ENCODE peak calls at places on chromosome 20, in ten cellular contexts. One of them, this sample, is unnamed.

GRCh38 chr20:63521602-63522001 is 1.0 kb downstream of the PPDPF start:
- DNase-seq in stromal cell of bone marrow: no peak
- DNase-seq in skeletal muscle cell: no peak
- DNase-seq in caudate nucleus: no peak
- DNase-seq in HL-60: no peak
- DNase-seq in activated T-cell treated with anti-CD3 and anti-CD28 coated beads, Interleukin-2, amount 50 U/mL, for 48 hours: no peak
- DNase-seq in activated effector memory CD4-positive, alpha-beta T cell treated with anti-CD3 and anti-CD28 coated beads, Interleukin-2, amount 50 U/mL, for 16 hours: no peak
- DNase-seq in activated CD4-positive, alpha-beta T cell treated with anti-CD3 and anti-CD28 coated beads, Interleukin-2, amount 10 ng/mL, durations not matched to agents 7 days and 5 days: no peak
- DNase-seq in astrocyte of the spinal cord: no peak
- DNase-seq in Caco-2: no peak
- DNase-seq in this sample: no peak

GRCh38 chr20:36726168-36726567 is 19.7 kb downstream of the NDRG3 start:
- DNase-seq in stromal cell of bone marrow: no peak
- DNase-seq in skeletal muscle cell: no peak
- DNase-seq in caudate nucleus: no peak
- DNase-seq in HL-60: no peak
- DNase-seq in activated T-cell treated with anti-CD3 and anti-CD28 coated beads, Interleukin-2, amount 50 U/mL, for 48 hours: no peak
- DNase-seq in activated effector memory CD4-positive, alpha-beta T cell treated with anti-CD3 and anti-CD28 coated beads, Interleukin-2, amount 50 U/mL, for 16 hours: no peak
- DNase-seq in activated CD4-positive, alpha-beta T cell treated with anti-CD3 and anti-CD28 coated beads, Interleukin-2, amount 10 ng/mL, durations not matched to agents 7 days and 5 days: no peak
- DNase-seq in astrocyte of the spinal cord: no peak
- DNase-seq in Caco-2: no peak
- DNase-seq in this sample: peak

GRCh38 chr20:50203951-50204937 is 13.6 kb downstream of the CEBPB start:
- DNase-seq in stromal cell of bone marrow: no peak
- DNase-seq in skeletal muscle cell: no peak
- DNase-seq in caudate nucleus: no peak
- DNase-seq in HL-60: no peak
- DNase-seq in activated T-cell treated with anti-CD3 and anti-CD28 coated beads, Interleukin-2, amount 50 U/mL, for 48 hours: no peak
- DNase-seq in activated effector memory CD4-positive, alpha-beta T cell treated with anti-CD3 and anti-CD28 coated beads, Interleukin-2, amount 50 U/mL, for 16 hours: no peak
- DNase-seq in activated CD4-positive, alpha-beta T cell treated with anti-CD3 and anti-CD28 coated beads, Interleukin-2, amount 10 ng/mL, durations not matched to agents 7 days and 5 days: no peak
- DNase-seq in astrocyte of the spinal cord: no peak
- DNase-seq in Caco-2: no peak
- DNase-seq in this sample: no peak

GRCh38 chr20:19275630-19276071 is 63.2 kb downstream of the SLC24A3 start:
- DNase-seq in stromal cell of bone marrow: no peak
- DNase-seq in skeletal muscle cell: no peak
- DNase-seq in caudate nucleus: no peak
- DNase-seq in HL-60: no peak
- DNase-seq in activated T-cell treated with anti-CD3 and anti-CD28 coated beads, Interleukin-2, amount 50 U/mL, for 48 hours: no peak
- DNase-seq in activated effector memory CD4-positive, alpha-beta T cell treated with anti-CD3 and anti-CD28 coated beads, Interleukin-2, amount 50 U/mL, for 16 hours: no peak
- DNase-seq in activated CD4-positive, alpha-beta T cell treated with anti-CD3 and anti-CD28 coated beads, Interleukin-2, amount 10 ng/mL, durations not matched to agents 7 days and 5 days: no peak
- DNase-seq in astrocyte of the spinal cord: no peak
- DNase-seq in Caco-2: no peak
- DNase-seq in this sample: no peak

GRCh38 chr20:46058656-46059281 is 29.8 kb downstream of the SLC12A5 start:
- DNase-seq in stromal cell of bone marrow: no peak
- DNase-seq in skeletal muscle cell: no peak
- DNase-seq in caudate nucleus: no peak
- DNase-seq in HL-60: peak
- DNase-seq in activated T-cell treated with anti-CD3 and anti-CD28 coated beads, Interleukin-2, amount 50 U/mL, for 48 hours: no peak
- DNase-seq in activated effector memory CD4-positive, alpha-beta T cell treated with anti-CD3 and anti-CD28 coated beads, Interleukin-2, amount 50 U/mL, for 16 hours: no peak
- DNase-seq in activated CD4-positive, alpha-beta T cell treated with anti-CD3 and anti-CD28 coated beads, Interleukin-2, amount 10 ng/mL, durations not matched to agents 7 days and 5 days: no peak
- DNase-seq in astrocyte of the spinal cord: no peak
- DNase-seq in Caco-2: no peak
- DNase-seq in this sample: no peak

GRCh38 chr20:25372584-25373336 is 17.9 kb downstream of the ABHD12 start:
- DNase-seq in stromal cell of bone marrow: peak
- DNase-seq in skeletal muscle cell: peak
- DNase-seq in caudate nucleus: no peak
- DNase-seq in HL-60: no peak
- DNase-seq in activated T-cell treated with anti-CD3 and anti-CD28 coated beads, Interleukin-2, amount 50 U/mL, for 48 hours: no peak
- DNase-seq in activated effector memory CD4-positive, alpha-beta T cell treated with anti-CD3 and anti-CD28 coated beads, Interleukin-2, amount 50 U/mL, for 16 hours: no peak
- DNase-seq in activated CD4-positive, alpha-beta T cell treated with anti-CD3 and anti-CD28 coated beads, Interleukin-2, amount 10 ng/mL, durations not matched to agents 7 days and 5 days: no peak
- DNase-seq in astrocyte of the spinal cord: peak
- DNase-seq in Caco-2: no peak
- DNase-seq in this sample: peak

GRCh38 chr20:41161886-41162285 is 24.5 kb downstream of the PLCG1 start:
- DNase-seq in stromal cell of bone marrow: no peak
- DNase-seq in skeletal muscle cell: no peak
- DNase-seq in caudate nucleus: no peak
- DNase-seq in HL-60: no peak
- DNase-seq in activated T-cell treated with anti-CD3 and anti-CD28 coated beads, Interleukin-2, amount 50 U/mL, for 48 hours: no peak
- DNase-seq in activated effector memory CD4-positive, alpha-beta T cell treated with anti-CD3 and anti-CD28 coated beads, Interleukin-2, amount 50 U/mL, for 16 hours: no peak
- DNase-seq in activated CD4-positive, alpha-beta T cell treated with anti-CD3 and anti-CD28 coated beads, Interleukin-2, amount 10 ng/mL, durations not matched to agents 7 days and 5 days: no peak
- DNase-seq in astrocyte of the spinal cord: no peak
- DNase-seq in Caco-2: no peak
- DNase-seq in this sample: no peak

GRCh38 chr20:7091655-7092054 is 324.2 kb downstream of the BMP2 start:
- DNase-seq in stromal cell of bone marrow: no peak
- DNase-seq in skeletal muscle cell: no peak
- DNase-seq in caudate nucleus: no peak
- DNase-seq in HL-60: no peak
- DNase-seq in activated T-cell treated with anti-CD3 and anti-CD28 coated beads, Interleukin-2, amount 50 U/mL, for 48 hours: no peak
- DNase-seq in activated effector memory CD4-positive, alpha-beta T cell treated with anti-CD3 and anti-CD28 coated beads, Interleukin-2, amount 50 U/mL, for 16 hours: no peak
- DNase-seq in activated CD4-positive, alpha-beta T cell treated with anti-CD3 and anti-CD28 coated beads, Interleukin-2, amount 10 ng/mL, durations not matched to agents 7 days and 5 days: no peak
- DNase-seq in astrocyte of the spinal cord: no peak
- DNase-seq in Caco-2: no peak
- DNase-seq in this sample: no peak

GRCh38 chr20:44029848-44030230 is 115.2 kb downstream of the TOX2 start:
- DNase-seq in stromal cell of bone marrow: no peak
- DNase-seq in skeletal muscle cell: no peak
- DNase-seq in caudate nucleus: no peak
- DNase-seq in HL-60: no peak
- DNase-seq in activated T-cell treated with anti-CD3 and anti-CD28 coated beads, Interleukin-2, amount 50 U/mL, for 48 hours: no peak
- DNase-seq in activated effector memory CD4-positive, alpha-beta T cell treated with anti-CD3 and anti-CD28 coated beads, Interleukin-2, amount 50 U/mL, for 16 hours: no peak
- DNase-seq in activated CD4-positive, alpha-beta T cell treated with anti-CD3 and anti-CD28 coated beads, Interleukin-2, amount 10 ng/mL, durations not matched to agents 7 days and 5 days: no peak
- DNase-seq in astrocyte of the spinal cord: no peak
- DNase-seq in Caco-2: no peak
- DNase-seq in this sample: no peak

GRCh38 chr20:58691773-58692578 is 624 bp upstream of the NPEPL1 start:
- DNase-seq in stromal cell of bone marrow: no peak
- DNase-seq in skeletal muscle cell: no peak
- DNase-seq in caudate nucleus: no peak
- DNase-seq in HL-60: peak
- DNase-seq in activated T-cell treated with anti-CD3 and anti-CD28 coated beads, Interleukin-2, amount 50 U/mL, for 48 hours: peak
- DNase-seq in activated effector memory CD4-positive, alpha-beta T cell treated with anti-CD3 and anti-CD28 coated beads, Interleukin-2, amount 50 U/mL, for 16 hours: no peak
- DNase-seq in activated CD4-positive, alpha-beta T cell treated with anti-CD3 and anti-CD28 coated beads, Interleukin-2, amount 10 ng/mL, durations not matched to agents 7 days and 5 days: no peak
- DNase-seq in astrocyte of the spinal cord: no peak
- DNase-seq in Caco-2: no peak
- DNase-seq in this sample: no peak

GRCh38 chr20:63032861-63033634 is 26.3 kb upstream of the BHLHE23 start:
- DNase-seq in stromal cell of bone marrow: no peak
- DNase-seq in skeletal muscle cell: no peak
- DNase-seq in caudate nucleus: no peak
- DNase-seq in HL-60: no peak
- DNase-seq in activated T-cell treated with anti-CD3 and anti-CD28 coated beads, Interleukin-2, amount 50 U/mL, for 48 hours: no peak
- DNase-seq in activated effector memory CD4-positive, alpha-beta T cell treated with anti-CD3 and anti-CD28 coated beads, Interleukin-2, amount 50 U/mL, for 16 hours: peak
- DNase-seq in activated CD4-positive, alpha-beta T cell treated with anti-CD3 and anti-CD28 coated beads, Interleukin-2, amount 10 ng/mL, durations not matched to agents 7 days and 5 days: peak
- DNase-seq in astrocyte of the spinal cord: no peak
- DNase-seq in Caco-2: no peak
- DNase-seq in this sample: no peak

GRCh38 chr20:51020657-51021056 is 2.2 kb downstream of the KCNG1 start:
- DNase-seq in stromal cell of bone marrow: no peak
- DNase-seq in skeletal muscle cell: no peak
- DNase-seq in caudate nucleus: no peak
- DNase-seq in HL-60: no peak
- DNase-seq in activated T-cell treated with anti-CD3 and anti-CD28 coated beads, Interleukin-2, amount 50 U/mL, for 48 hours: no peak
- DNase-seq in activated effector memory CD4-positive, alpha-beta T cell treated with anti-CD3 and anti-CD28 coated beads, Interleukin-2, amount 50 U/mL, for 16 hours: no peak
- DNase-seq in activated CD4-positive, alpha-beta T cell treated with anti-CD3 and anti-CD28 coated beads, Interleukin-2, amount 10 ng/mL, durations not matched to agents 7 days and 5 days: no peak
- DNase-seq in astrocyte of the spinal cord: no peak
- DNase-seq in Caco-2: no peak
- DNase-seq in this sample: no peak

GRCh38 chr20:4067600-4068261 is 52.4 kb upstream of the RNF24 start:
- DNase-seq in stromal cell of bone marrow: peak
- DNase-seq in skeletal muscle cell: no peak
- DNase-seq in caudate nucleus: no peak
- DNase-seq in HL-60: peak
- DNase-seq in activated T-cell treated with anti-CD3 and anti-CD28 coated beads, Interleukin-2, amount 50 U/mL, for 48 hours: no peak
- DNase-seq in activated effector memory CD4-positive, alpha-beta T cell treated with anti-CD3 and anti-CD28 coated beads, Interleukin-2, amount 50 U/mL, for 16 hours: no peak
- DNase-seq in activated CD4-positive, alpha-beta T cell treated with anti-CD3 and anti-CD28 coated beads, Interleukin-2, amount 10 ng/mL, durations not matched to agents 7 days and 5 days: no peak
- DNase-seq in astrocyte of the spinal cord: peak
- DNase-seq in Caco-2: no peak
- DNase-seq in this sample: peak

GRCh38 chr20:11076434-11076833 is 402.6 kb upstream of the JAG1 start:
- DNase-seq in stromal cell of bone marrow: no peak
- DNase-seq in skeletal muscle cell: no peak
- DNase-seq in caudate nucleus: no peak
- DNase-seq in HL-60: no peak
- DNase-seq in activated T-cell treated with anti-CD3 and anti-CD28 coated beads, Interleukin-2, amount 50 U/mL, for 48 hours: no peak
- DNase-seq in activated effector memory CD4-positive, alpha-beta T cell treated with anti-CD3 and anti-CD28 coated beads, Interleukin-2, amount 50 U/mL, for 16 hours: no peak
- DNase-seq in activated CD4-positive, alpha-beta T cell treated with anti-CD3 and anti-CD28 coated beads, Interleukin-2, amount 10 ng/mL, durations not matched to agents 7 days and 5 days: no peak
- DNase-seq in astrocyte of the spinal cord: no peak
- DNase-seq in Caco-2: no peak
- DNase-seq in this sample: no peak

GRCh38 chr20:22437354-22437753 is 147.0 kb downstream of the FOXA2 start:
- DNase-seq in stromal cell of bone marrow: no peak
- DNase-seq in skeletal muscle cell: no peak
- DNase-seq in caudate nucleus: no peak
- DNase-seq in HL-60: no peak
- DNase-seq in activated T-cell treated with anti-CD3 and anti-CD28 coated beads, Interleukin-2, amount 50 U/mL, for 48 hours: no peak
- DNase-seq in activated effector memory CD4-positive, alpha-beta T cell treated with anti-CD3 and anti-CD28 coated beads, Interleukin-2, amount 50 U/mL, for 16 hours: no peak
- DNase-seq in activated CD4-positive, alpha-beta T cell treated with anti-CD3 and anti-CD28 coated beads, Interleukin-2, amount 10 ng/mL, durations not matched to agents 7 days and 5 days: no peak
- DNase-seq in astrocyte of the spinal cord: no peak
- DNase-seq in Caco-2: no peak
- DNase-seq in this sample: no peak